ENCODE peak calls at places on chromosome 20, in four cellular contexts. X is GM12878, N is HepG2, Q is HEK293T. Z is an unnamed sample.

GRCh38 chr20:56592211-56592610 is 36.9 kb upstream of the TFAP2C start:
- DNase-seq in Q (no peak), N (no peak), X (no peak), Z (no peak)

GRCh38 chr20:48210111-48211029 is 425.1 kb upstream of the SULF2 start:
- DNase-seq in Q (no peak), X (no peak), N (no peak), Z (no peak)

GRCh38 chr20:4341804-4342560 is 326.6 kb upstream of the RNF24 start:
- DNase-seq in X (no peak), Q (no peak), N (no peak), Z (no peak)

GRCh38 chr20:57432874-57433491 is 41.8 kb downstream of the RBM38 start:
- DNase-seq in X (peak), Q (no peak), N (no peak), Z (peak)

GRCh38 chr20:34871966-34872603 is 571 bp downstream of the GGT7 start:
- DNase-seq in X (no peak), Q (no peak), N (no peak), Z (peak)

GRCh38 chr20:35287509-35288324 is 3.1 kb upstream of the EIF6 start:
- DNase-seq in Q (no peak), X (no peak), N (no peak), Z (no peak)

GRCh38 chr20:45306431-45306982 is at the start of gene RBPJL:
- DNase-seq in N (no peak), X (no peak), Q (no peak), Z (peak)

GRCh38 chr20:11217322-11217989 is 543.7 kb upstream of the JAG1 start:
- DNase-seq in Q (no peak), X (no peak), N (no peak), Z (no peak)

GRCh38 chr20:46901638-46902037 is 7.0 kb downstream of the EYA2 start:
- DNase-seq in N (no peak), X (no peak), Q (no peak), Z (no peak)

GRCh38 chr20:23752481-23753193 is 1.9 kb upstream of the CST1 start:
- DNase-seq in N (no peak), Q (no peak), X (no peak), Z (no peak)

GRCh38 chr20:41299899-41300298 is 17.6 kb downstream of the ZHX3 start:
- DNase-seq in N (no peak), Q (no peak), X (no peak), Z (no peak)

GRCh38 chr20:2353231-2353630 is 27.5 kb upstream of the TGM6 start:
- DNase-seq in Q (no peak), N (no peak), X (no peak), Z (no peak)

GRCh38 chr20:34715384-34715783 is 11.2 kb downstream of the TP53INP2 start:
- DNase-seq in X (no peak), N (no peak), Q (no peak), Z (no peak)

GRCh38 chr20:19850190-19850533 is 92.1 kb downstream of the RIN2 start:
- DNase-seq in Q (no peak), X (no peak), N (no peak), Z (no peak)

GRCh38 chr20:3669710-3670367 is 6.6 kb upstream of the GFRA4 start:
- DNase-seq in N (no peak), X (no peak), Q (no peak), Z (no peak)

GRCh38 chr20:6654490-6655247 is 112.8 kb upstream of the BMP2 start:
- DNase-seq in Q (no peak), X (no peak), N (no peak), Z (no peak)

GRCh38 chr20:31922588-31922987 is 29.3 kb downstream of the PDRG1 start:
- DNase-seq in N (no peak), X (no peak), Q (no peak), Z (no peak)

GRCh38 chr20:31543966-31544598 is 29.8 kb downstream of the HM13 start:
- DNase-seq in Q (no peak), N (no peak), X (no peak), Z (no peak)

GRCh38 chr20:32626859-32627636 is 41.9 kb upstream of the NOL4L start:
- DNase-seq in X (no peak), N (no peak), Q (no peak), Z (no peak)

GRCh38 chr20:21513881-21514540 is at the start of gene NKX2-2:
- DNase-seq in Q (peak), N (no peak), X (no peak), Z (no peak)

GRCh38 chr20:50625986-50626677 is 65.2 kb downstream of the RIPOR3 start:
- DNase-seq in X (no peak), N (peak), Q (peak), Z (peak)

GRCh38 chr20:46040902-46041535 is 12.0 kb downstream of the SLC12A5 start:
- DNase-seq in X (no peak), N (peak), Q (peak), Z (peak)

GRCh38 chr20:13006825-13007224 is 1.9 kb upstream of the SPTLC3 start:
- DNase-seq in Q (no peak), N (no peak), X (no peak), Z (no peak)

GRCh38 chr20:46214831-46215488 is 93.3 kb downstream of the CDH22 start:
- DNase-seq in Q (no peak), N (no peak), X (no peak), Z (no peak)

GRCh38 chr20:3420211-3420707 is 12.8 kb upstream of the DNAAF9 start:
- DNase-seq in X (peak), N (no peak), Q (no peak), Z (peak)

GRCh38 chr20:19682249-19682648 is 75.8 kb upstream of the RIN2 start:
- DNase-seq in N (no peak), X (no peak), Q (no peak), Z (no peak)

DNA sequence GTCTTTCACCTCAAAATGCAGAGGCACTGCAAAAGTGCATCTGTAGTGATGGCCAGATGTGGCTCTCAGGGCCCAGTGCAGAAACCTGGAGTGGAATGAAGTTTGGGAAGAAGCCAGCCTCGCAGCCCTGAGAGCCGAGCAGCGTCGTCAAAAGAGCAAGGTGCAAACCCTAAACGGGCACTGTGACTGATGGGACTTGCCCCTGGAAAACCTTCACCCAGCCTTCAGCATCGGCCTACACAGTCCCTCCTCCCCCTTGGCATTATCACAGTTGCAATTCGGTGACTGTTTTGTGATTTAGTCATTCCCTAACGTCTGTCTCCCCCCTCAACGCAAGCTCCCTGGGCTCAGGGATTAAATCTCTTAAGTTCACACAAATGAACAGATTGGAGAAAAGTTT is 38.6 kb downstream of the TAF4 start:
- DNase-seq in N (no peak), Q (no peak), X (no peak), Z (no peak)
- TF ChIP-seq FOXK2 in N (no peak), Q (no peak), X (no peak), Z (no peak)

DNA sequence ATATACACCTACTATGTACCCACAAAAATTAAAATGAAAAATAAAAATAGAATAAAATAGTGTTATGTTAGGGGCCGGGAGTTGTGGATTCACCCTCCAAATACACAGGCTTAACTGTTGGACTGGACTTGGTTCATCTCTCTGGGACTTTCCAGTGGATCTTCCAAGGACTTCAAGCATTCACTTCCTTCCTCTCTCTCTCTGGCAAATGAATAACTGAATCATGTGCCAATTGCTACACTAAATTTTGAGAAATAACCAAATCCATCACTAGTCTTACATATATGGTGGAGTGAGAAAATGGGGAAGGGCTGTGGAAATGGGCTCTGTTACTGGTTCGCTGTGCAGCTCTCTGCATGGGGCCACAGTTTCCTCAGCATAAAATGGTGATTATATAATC is 6.7 kb upstream of the KIAA1755 start:
- DNase-seq in X (no peak), N (no peak), Q (no peak), Z (no peak)
- TF ChIP-seq FOXK2 in X (no peak), N (no peak), Q (no peak), Z (no peak)

DNA sequence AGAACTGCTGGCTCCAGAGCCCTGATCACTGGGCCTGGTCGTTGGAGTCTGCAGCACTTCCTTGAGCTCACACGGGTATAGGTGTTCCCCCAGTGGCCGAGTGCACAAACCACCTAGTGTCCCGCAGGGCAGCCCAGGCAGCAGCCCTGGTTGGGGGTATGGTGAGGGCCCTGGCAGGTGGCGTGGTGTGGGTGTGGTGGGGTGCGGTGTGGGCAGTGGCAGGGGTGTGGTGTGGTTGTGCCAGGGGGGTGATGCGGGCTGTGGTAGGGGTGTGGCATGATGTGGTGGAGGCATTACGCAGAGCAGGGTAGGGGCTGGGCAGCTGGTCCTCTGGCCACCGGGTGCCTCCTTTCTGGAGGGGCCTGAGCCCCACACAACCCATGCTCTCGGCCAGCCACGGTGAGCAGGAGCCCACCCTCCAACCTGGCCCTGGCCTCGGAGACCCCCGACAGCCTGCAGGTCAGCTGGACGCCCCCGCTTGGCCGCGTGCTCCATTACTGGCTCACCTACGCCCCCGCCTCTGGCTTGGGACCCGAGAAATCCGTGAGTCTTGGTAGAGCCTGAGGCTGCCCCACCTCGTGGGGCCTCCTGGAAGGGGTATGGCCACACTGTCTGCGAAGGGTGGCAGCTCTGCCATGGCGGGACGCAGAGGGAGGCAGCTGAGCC is 20.5 kb downstream of the COL20A1 start:
- DNase-seq in N (no peak), X (no peak), Q (no peak), Z (no peak)
- TF ChIP-seq FOXK2 in N (no peak), X (no peak), Q (no peak), Z (no peak)

GRCh38 chr20:43507150-43508080 is at the start of gene L3MBTL1:
- DNase-seq in N (peak), X (no peak), Q (peak), Z (peak)
- TF ChIP-seq FOXK2 in N (no peak), X (no peak), Q (no peak), Z (no peak)

GRCh38 chr20:52150440-52151258 is 40.9 kb downstream of the ZFP64 start:
- DNase-seq in Q (peak), X (peak), N (peak), Z (peak)
- TF ChIP-seq FOXK2 in Q (no peak), X (no peak), N (no peak), Z (no peak)

GRCh38 chr20:59606566-59606965 is 2.2 kb downstream of the PHACTR3 start:
- DNase-seq in Q (no peak), X (no peak), N (no peak), Z (no peak)

GRCh38 chr20:59605691-59606364 is 1.5 kb downstream of the PHACTR3 start:
- DNase-seq in Q (no peak), X (no peak), N (no peak), Z (no peak)

GRCh38 chr20:59603176-59603575 is 1.2 kb upstream of the PHACTR3 start:
- DNase-seq in X (no peak), Q (no peak), N (no peak), Z (no peak)

GRCh38 chr20:59603727-59604608 is at the start of gene PHACTR3:
- DNase-seq in Q (no peak), N (no peak), X (no peak), Z (no peak)

DNA sequence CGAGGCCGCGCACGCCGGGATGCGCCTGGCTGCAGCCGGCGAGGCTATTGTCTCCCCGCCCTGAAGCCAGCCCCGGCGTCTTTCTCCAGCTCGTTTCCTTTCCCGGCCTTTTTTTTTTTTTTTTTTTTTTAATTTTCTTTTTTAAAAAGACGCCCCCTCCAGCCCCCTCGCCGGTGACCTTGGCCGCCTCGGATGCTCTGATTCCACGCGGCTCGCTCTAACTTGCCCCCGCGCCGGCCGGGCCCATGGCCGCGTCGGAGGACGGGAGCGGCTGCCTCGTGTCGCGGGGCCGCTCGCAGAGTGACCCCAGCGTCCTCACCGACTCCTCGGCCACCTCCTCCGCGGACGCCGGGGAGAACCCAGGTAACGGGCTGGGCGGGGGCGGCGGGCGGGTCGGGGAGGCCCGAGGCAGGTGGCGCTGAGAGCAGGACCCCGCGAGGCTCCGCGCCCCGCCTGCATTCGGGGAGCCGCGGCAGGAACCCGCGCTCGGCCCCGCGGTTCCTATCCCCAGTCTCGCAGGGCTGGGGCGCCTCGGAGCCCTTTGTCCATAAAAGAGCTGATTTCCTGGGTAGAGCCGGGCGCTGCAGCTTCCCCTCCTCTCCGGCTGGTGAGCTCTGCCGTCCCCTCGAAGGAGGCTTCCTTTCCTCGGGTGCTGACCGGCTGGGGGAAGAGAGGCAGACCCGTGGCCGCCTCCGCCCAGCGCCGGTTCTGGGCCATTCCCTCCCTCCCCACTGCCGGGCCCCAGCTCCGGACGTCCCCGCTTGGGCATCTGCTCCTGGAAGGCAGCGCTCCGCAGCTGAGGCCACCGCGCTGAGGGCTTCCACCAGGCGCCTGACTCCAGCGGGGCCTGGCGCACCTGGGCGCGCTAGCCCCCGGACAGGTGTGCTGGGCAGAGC is 678 bp downstream of the PHACTR3 start:
- DNase-seq in X (no peak), N (no peak), Q (no peak), Z (no peak)
- TF ChIP-seq FOXK2 in X (no peak), N (no peak), Q (no peak), Z (no peak)

GRCh38 chr20:59458645-59459044 is 145.7 kb upstream of the PHACTR3 start:
- DNase-seq in Q (no peak), X (no peak), N (no peak), Z (no peak)

GRCh38 chr20:59463541-59463940 is 140.8 kb upstream of the PHACTR3 start:
- DNase-seq in Q (no peak), N (no peak), X (no peak), Z (no peak)

GRCh38 chr20:59460352-59460751 is 144.0 kb upstream of the PHACTR3 start:
- DNase-seq in Q (no peak), X (no peak), N (no peak), Z (no peak)

GRCh38 chr20:59459586-59459985 is 144.8 kb upstream of the PHACTR3 start:
- DNase-seq in N (no peak), X (no peak), Q (no peak), Z (no peak)

DNA sequence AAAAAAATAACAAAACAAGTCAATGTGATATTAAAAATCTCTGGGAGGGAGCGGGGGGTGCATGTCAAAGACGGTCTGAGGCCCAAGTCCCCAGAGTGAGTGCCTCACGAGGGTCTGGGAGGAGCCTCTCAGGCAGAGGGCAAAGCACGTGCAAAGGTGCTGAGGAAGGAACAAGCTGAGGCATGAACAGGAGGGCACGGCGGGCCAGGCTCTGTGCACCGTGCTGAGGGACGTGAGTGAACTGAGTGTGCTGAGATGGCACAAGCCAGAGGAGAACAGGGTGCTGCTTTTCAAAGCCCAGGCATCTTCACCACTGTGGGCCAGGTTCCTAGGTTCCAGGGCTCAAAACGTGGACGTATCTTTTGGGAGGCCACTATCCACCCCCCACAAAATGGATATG is 142.1 kb upstream of the PHACTR3 start:
- DNase-seq in N (no peak), X (no peak), Q (no peak), Z (no peak)
- TF ChIP-seq FOXK2 in N (no peak), X (no peak), Q (no peak), Z (no peak)

Z was measured in K562.